ENCODE peak calls at places on chromosomes 5 and 9, in five cellular contexts. Z is DMS79, V is foreskin fibroblast, U is HCT116, Y is RWPE1. N is an unnamed sample.

GRCh38 chr5:464446-464842 is 21.5 kb downstream of the EXOC3 start:
- DNase-seq in Z (no peak), V (no peak), U (no peak), Y (no peak), N (no peak)

GRCh38 chr5:1754531-1755220 is 45.0 kb downstream of the MRPL36 start:
- DNase-seq in Z (no peak), V (no peak), U (no peak), Y (no peak), N (no peak)

GRCh38 chr9:22238809-22239684 is 207.6 kb upstream of the DMRTA1 start:
- DNase-seq in Z (no peak), V (peak), U (peak), Y (peak), N (peak)

GRCh38 chr5:100505984-100506670 is 29.0 kb upstream of the FAM174A start:
- DNase-seq in Z (no peak), V (peak), U (peak), Y (peak), N (no peak)

GRCh38 chr5:32076699-32077695 is 97.1 kb downstream of the GOLPH3 start:
- DNase-seq in Z (no peak), V (peak), U (peak), Y (peak), N (no peak)

GRCh38 chr9:138096192-138096845 is 218.7 kb downstream of the CACNA1B start:
- DNase-seq in Z (no peak), V (no peak), U (no peak), Y (no peak), N (no peak)

GRCh38 chr5:142012186-142012785 is 541 bp downstream of the GNPDA1 start:
- DNase-seq in Z (no peak), V (peak), U (peak), Y (no peak), N (no peak)

GRCh38 chr5:31502506-31502905 is 29.4 kb downstream of the DROSHA start:
- DNase-seq in Z (no peak), V (peak), U (no peak), Y (no peak), N (no peak)

GRCh38 chr5:9454012-9454481 is 91.8 kb downstream of the SEMA5A start:
- DNase-seq in Z (peak), V (peak), U (no peak), Y (no peak), N (no peak)

GRCh38 chr5:17441351-17441750 is 56.7 kb upstream of the TAF11L2 start:
- DNase-seq in Z (no peak), V (no peak), U (no peak), Y (no peak), N (no peak)

GRCh38 chr9:111622626-111623025 is 8.5 kb upstream of the DNAJC25 start:
- DNase-seq in Z (no peak), V (peak), U (no peak), Y (peak), N (no peak)

GRCh38 chr5:5031665-5032064 is 108.5 kb upstream of the ADAMTS16 start:
- DNase-seq in Z (no peak), V (no peak), U (no peak), Y (no peak), N (no peak)

GRCh38 chr9:97596906-97597305 is 36.3 kb downstream of the TSTD2 start:
- DNase-seq in Z (no peak), V (no peak), U (no peak), Y (no peak), N (no peak)

GRCh38 chr5:74016373-74016772 is 390.4 kb downstream of the ARHGEF28 start:
- DNase-seq in Z (no peak), V (no peak), U (peak), Y (no peak), N (no peak)

GRCh38 chr9:92727716-92728700 is 36.6 kb downstream of the BICD2 start:
- DNase-seq in Z (peak), V (no peak), U (no peak), Y (no peak), N (no peak)

GRCh38 chr5:16135003-16135402 is 44.6 kb downstream of the MARCHF11 start:
- DNase-seq in Z (no peak), V (no peak), U (no peak), Y (no peak), N (peak)

GRCh38 chr5:139104577-139105271 is 93.4 kb downstream of the SIL1 start:
- DNase-seq in Z (peak), V (peak), U (no peak), Y (no peak), N (no peak)

GRCh38 chr5:179079165-179079987 is 19.2 kb downstream of the ZNF354C start:
- DNase-seq in Z (no peak), V (no peak), U (no peak), Y (no peak), N (no peak)

GRCh38 chr5:953535-954449 is 54.8 kb upstream of the NKD2 start:
- DNase-seq in Z (no peak), V (no peak), U (no peak), Y (no peak), N (no peak)

GRCh38 chr5:102341918-102342317 is 45.8 kb upstream of the SLCO4C1 start:
- DNase-seq in Z (peak), V (no peak), U (no peak), Y (no peak), N (peak)

GRCh38 chr5:34606101-34606500 is 50.0 kb upstream of the RAI14 start:
- DNase-seq in Z (no peak), V (no peak), U (no peak), Y (no peak), N (no peak)

GRCh38 chr9:114318416-114318815 is 4.5 kb upstream of the ORM1 start:
- DNase-seq in Z (no peak), V (no peak), U (no peak), Y (no peak), N (no peak)

GRCh38 chr5:158119852-158120708 is 261.1 kb upstream of the CLINT1 start:
- DNase-seq in Z (no peak), V (peak), U (no peak), Y (no peak), N (no peak)

GRCh38 chr9:106333487-106333886 is 529.5 kb upstream of the ZNF462 start:
- DNase-seq in Z (no peak), V (no peak), U (no peak), Y (peak), N (peak)

GRCh38 chr9:101201626-101202025 is 173.1 kb downstream of the PLPPR1 start:
- DNase-seq in Z (no peak), V (no peak), U (no peak), Y (no peak), N (no peak)

GRCh38 chr5:172797800-172798199 is 26.8 kb upstream of the DUSP1 start:
- DNase-seq in Z (no peak), V (no peak), U (no peak), Y (no peak), N (no peak)

GRCh38 chr5:99000878-99001277 is 72.1 kb upstream of the CHD1 start:
- DNase-seq in Z (no peak), V (peak), U (no peak), Y (peak), N (no peak)

GRCh38 chr9:107943901-107944300 is 454.3 kb upstream of the KLF4 start:
- DNase-seq in Z (no peak), V (no peak), U (no peak), Y (no peak), N (no peak)

GRCh38 chr5:150598046-150598445 is 42.4 kb upstream of the SYNPO start:
- DNase-seq in Z (no peak), V (no peak), U (no peak), Y (no peak), N (no peak)

GRCh38 chr9:38226491-38226951 is 157.5 kb upstream of the SHB start:
- DNase-seq in Z (peak), V (no peak), U (no peak), Y (no peak), N (peak)

GRCh38 chr5:1467341-1468246 is 22.4 kb upstream of the SLC6A3 start:
- DNase-seq in Z (no peak), V (no peak), U (no peak), Y (no peak), N (no peak)

GRCh38 chr5:42109006-42109572 is 184.0 kb downstream of the FBXO4 start:
- DNase-seq in Z (no peak), V (no peak), U (no peak), Y (no peak), N (no peak)

GRCh38 chr5:79702606-79703380 is 13.2 kb downstream of the CMYA5 start:
- DNase-seq in Z (no peak), V (peak), U (no peak), Y (peak), N (no peak)

GRCh38 chr5:64680289-64680688 is 10.0 kb upstream of the SHISAL2B start:
- DNase-seq in Z (no peak), V (peak), U (no peak), Y (peak), N (no peak)